ENCODE peak calls at places on chromosomes 3 and 15, in five cellular contexts. B is K562, W is HepG2, L is GM12878, T is upper lobe of left lung. S is an unnamed sample.

GRCh38 chr3:118636841-118637240 is 397.8 kb downstream of the IGSF11 start:
- ATAC-seq in B (peak; percentile 50), W (peak; percentile 95), L (no peak), T (no peak), S (no peak)

GRCh38 chr3:128323206-128324081 is 143.2 kb downstream of the DNAJB8 start:
- ATAC-seq in B (no peak), W (peak; percentile 67), L (no peak), T (no peak), S (no peak)

GRCh38 chr3:32877598-32877997 is 59.8 kb downstream of the TRIM71 start:
- ATAC-seq in B (no peak), W (no peak), L (no peak), T (no peak), S (no peak)

GRCh38 chr15:73884159-73884558 is 10.8 kb downstream of the TBC1D21 start:
- ATAC-seq in B (no peak), W (no peak), L (no peak), T (no peak), S (no peak)

GRCh38 chr15:66715736-66716667 is 14.0 kb downstream of the SMAD6 start:
- ATAC-seq in B (no peak), W (no peak), L (no peak), T (peak; percentile 24), S (no peak)

GRCh38 chr3:123492188-123492587 is 43.3 kb upstream of the ADCY5 start:
- ATAC-seq in B (no peak), W (no peak), L (no peak), T (no peak), S (no peak)

GRCh38 chr3:46811615-46812236 is 51.5 kb downstream of the MYL3 start:
- ATAC-seq in B (peak; percentile 79), W (no peak), L (peak; percentile 16), T (peak; percentile 18), S (peak; percentile 18)

GRCh38 chr3:167762296-167762695 is 26.8 kb downstream of the SERPINI1 start:
- ATAC-seq in B (no peak), W (no peak), L (no peak), T (no peak), S (no peak)

GRCh38 chr15:92082217-92082843 is 228.8 kb downstream of the SLCO3A1 start:
- ATAC-seq in B (peak; percentile 90), W (peak; percentile 68), L (peak; percentile 82), T (peak; percentile 86), S (peak; percentile 77)

GRCh38 chr3:63992461-63993209 is 30.7 kb downstream of the PSMD6 start:
- ATAC-seq in B (no peak), W (no peak), L (peak; percentile 14), T (no peak), S (no peak)

GRCh38 chr3:177057768-177058167 is 139.5 kb downstream of the TBL1XR1 start:
- ATAC-seq in B (no peak), W (no peak), L (peak; percentile 94), T (no peak), S (no peak)

GRCh38 chr3:54122046-54122801 is at the start of gene CACNA2D3:
- ATAC-seq in B (no peak), W (no peak), L (no peak), T (peak; percentile 83), S (peak; percentile 82)

GRCh38 chr3:151282921-151283320 is 4.6 kb upstream of the P2RY14 start:
- ATAC-seq in B (peak; percentile 59), W (peak; percentile 74), L (peak; percentile 77), T (peak; percentile 78), S (peak; percentile 52)

GRCh38 chr15:51343466-51343865 is 2.0 kb downstream of the GLDN start:
- ATAC-seq in B (no peak), W (no peak), L (no peak), T (no peak), S (no peak)

GRCh38 chr3:32613183-32613582 is 42.5 kb upstream of the DYNC1LI1 start:
- ATAC-seq in B (no peak), W (no peak), L (no peak), T (peak; percentile 40), S (no peak)

GRCh38 chr3:27878012-27878383 is 155.9 kb upstream of the EOMES start:
- ATAC-seq in B (no peak), W (no peak), L (no peak), T (no peak), S (no peak)

GRCh38 chr3:155147588-155147987 is 67.5 kb downstream of the MME start:
- ATAC-seq in B (peak; percentile 61), W (no peak), L (no peak), T (no peak), S (no peak)

GRCh38 chr15:90703455-90703854 is 13.7 kb upstream of the BLM start:
- ATAC-seq in B (no peak), W (no peak), L (no peak), T (no peak), S (no peak)

GRCh38 chr3:12287727-12288465 is 974 bp upstream of the PPARG start:
- ATAC-seq in B (no peak), W (peak; percentile 85), L (peak; percentile 71), T (peak; percentile 88), S (peak; percentile 66)

GRCh38 chr3:81302045-81302444 is 459.4 kb downstream of the GBE1 start:
- ATAC-seq in B (peak; percentile 41), W (peak; percentile 59), L (peak; percentile 77), T (peak; percentile 81), S (no peak)

DNA sequence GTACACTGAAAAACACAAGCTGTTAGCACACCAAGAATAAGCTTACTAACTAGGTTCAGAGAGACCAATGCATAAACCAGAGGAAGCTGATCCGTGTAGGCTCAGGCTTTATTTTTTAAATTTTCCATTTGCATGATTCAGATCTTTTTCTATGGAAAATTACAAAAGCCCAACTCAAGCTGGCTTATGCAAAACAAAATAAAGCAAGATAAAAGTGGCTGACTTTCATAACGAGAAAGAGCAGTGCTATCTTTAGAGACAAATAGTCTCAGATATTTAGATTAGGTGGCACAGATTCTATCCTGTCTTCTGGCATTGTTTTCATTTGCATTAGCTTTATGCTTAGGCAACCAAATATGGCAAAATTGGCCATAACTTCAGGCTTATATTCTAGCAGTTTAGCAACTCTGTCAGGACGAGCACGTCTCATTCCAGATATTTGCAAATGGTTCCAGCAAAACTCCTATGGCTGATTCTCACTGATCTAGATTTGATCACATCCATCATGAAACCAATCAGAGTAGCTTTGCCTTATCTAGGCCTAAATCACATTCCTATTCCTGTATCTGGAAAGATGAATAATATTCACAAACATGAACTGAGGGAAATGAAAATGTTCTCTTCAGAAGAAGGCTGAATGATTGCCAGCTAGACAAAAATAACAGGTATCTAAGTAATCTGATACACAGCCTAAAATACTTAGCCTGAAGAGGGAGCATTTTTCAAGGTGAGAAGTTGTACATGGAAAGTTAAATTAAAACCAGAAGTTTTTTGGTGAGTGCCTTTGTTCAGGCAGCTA is 216.4 kb upstream of the DPPA4 start:
- ATAC-seq in B (no peak), W (no peak), L (no peak), T (no peak), S (no peak)
- TF ChIP-seq EP300 in B (no peak), W (no peak), L (no peak), T (no peak), S (no peak)

GRCh38 chr15:96337991-96338771 is 7.7 kb downstream of the NR2F2 start:
- ATAC-seq in B (no peak), W (no peak), L (no peak), T (no peak), S (no peak)

GRCh38 chr15:96339662-96340347 is 9.3 kb downstream of the NR2F2 start:
- ATAC-seq in B (no peak), W (no peak), L (no peak), T (no peak), S (no peak)

GRCh38 chr15:96340348-96340610 is 9.8 kb downstream of the NR2F2 start:
- ATAC-seq in B (no peak), W (no peak), L (no peak), T (no peak), S (no peak)

GRCh38 chr15:96337354-96337990 is 7.0 kb downstream of the NR2F2 start:
- ATAC-seq in B (peak; percentile 9), W (no peak), L (peak; percentile 17), T (no peak), S (no peak)

GRCh38 chr15:96338772-96339661 is 8.5 kb downstream of the NR2F2 start:
- ATAC-seq in B (no peak), W (peak; percentile 65), L (no peak), T (no peak), S (no peak)
- TF ChIP-seq POLR2AphosphoS5 in B (no peak), W (no peak), L (no peak), T (no peak), S (no peak)

GRCh38 chr15:83110361-83110760 is 2.9 kb downstream of the TM6SF1 start:
- ATAC-seq in B (no peak), W (no peak), L (no peak), T (no peak), S (no peak)

GRCh38 chr15:83109532-83109931 is 2.1 kb downstream of the TM6SF1 start:
- ATAC-seq in B (no peak), W (no peak), L (no peak), T (peak; percentile 25), S (no peak)

GRCh38 chr15:83107841-83108181 is 366 bp downstream of the TM6SF1 start:
- ATAC-seq in B (no peak), W (no peak), L (peak; percentile 12), T (peak; percentile 6), S (no peak)

GRCh38 chr15:83106994-83107840 is at the start of gene TM6SF1:
- ATAC-seq in B (peak; percentile 71), W (peak; percentile 45), L (peak; percentile 56), T (peak; percentile 45), S (no peak)

GRCh38 chr15:83108266-83109219 is 1.1 kb downstream of the TM6SF1 start:
- ATAC-seq in B (peak; percentile 81), W (peak; percentile 37), L (peak; percentile 83), T (peak; percentile 90), S (peak; percentile 72)
- TF ChIP-seq POLR2A in B (no peak), W (no peak), L (peak; percentile 66), T (peak; percentile 75), S (no peak)

DNA sequence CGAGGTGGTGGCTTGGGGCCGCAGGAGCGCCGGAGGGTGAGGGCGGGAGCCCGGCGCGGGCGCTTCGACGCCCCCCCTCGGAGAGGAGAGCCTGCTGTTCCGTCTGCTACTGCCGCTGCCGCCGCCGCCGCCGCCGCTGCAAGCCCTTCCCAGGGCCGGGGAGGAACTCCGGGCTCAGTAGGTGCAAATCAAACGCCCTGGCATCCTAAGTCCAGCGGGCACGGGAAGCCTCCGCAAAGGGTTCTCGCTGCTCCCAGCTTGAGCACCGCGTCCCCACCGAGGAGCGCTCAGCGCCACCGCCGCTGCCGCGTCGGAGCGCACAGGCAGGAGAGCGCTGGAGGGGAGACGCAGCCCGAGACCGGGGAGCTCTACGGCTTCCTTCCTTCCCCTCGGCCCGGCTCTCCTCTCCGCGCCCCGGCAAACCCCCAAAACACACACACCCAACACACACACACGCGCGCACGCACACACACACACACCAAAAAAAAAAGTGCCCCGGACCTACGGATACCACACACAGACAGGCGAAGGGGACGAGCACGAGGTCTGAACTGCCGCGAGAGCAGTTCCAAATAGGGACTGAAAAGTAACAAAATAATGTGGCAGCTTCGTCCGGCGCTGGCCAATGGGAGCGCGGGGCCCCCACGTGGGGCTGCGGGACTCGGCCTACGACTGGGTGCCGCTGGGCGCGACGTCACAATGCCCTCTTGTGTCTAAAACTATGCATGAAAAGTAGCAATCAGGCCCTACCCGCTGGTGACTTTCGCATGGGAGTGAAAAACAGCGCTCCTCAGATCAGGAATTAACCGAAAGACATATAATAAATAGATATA is at the start of gene TLE3:
- ATAC-seq in B (peak; percentile 68), W (peak; percentile 57), L (peak; percentile 74), T (peak; percentile 81), S (peak; percentile 77)
- TF ChIP-seq EP300 in B (no peak), W (peak; percentile 52), L (no peak), T (no peak), S (no peak)